ENCODE peak calls at places on chromosomes 5 and 9, in five cellular contexts. E is mucosa of descending colon, T is neural progenitor cell, K is right atrium auricular region, G is transverse colon. H is an unnamed sample.

GRCh38 chr9:14313951-14314423 is at the start of gene NFIB:
- DNase-seq in E (peak), T (peak), K (no peak), G (peak), H (peak)

GRCh38 chr5:136014976-136015375 is 13.8 kb upstream of the TGFBI start:
- DNase-seq in E (no peak), T (no peak), K (no peak), G (no peak), H (no peak)

GRCh38 chr9:562330-562729 is 279.2 kb upstream of the DMRT1 start:
- DNase-seq in E (no peak), T (no peak), K (no peak), G (no peak), H (no peak)

GRCh38 chr9:115350548-115350947 is 232.6 kb upstream of the TNC start:
- DNase-seq in E (no peak), T (no peak), K (no peak), G (no peak), H (no peak)

GRCh38 chr5:1008451-1009358 is at the start of gene NKD2:
- DNase-seq in E (no peak), T (peak), K (peak), G (peak), H (no peak)

GRCh38 chr5:149776376-149777305 is 46.5 kb downstream of the PPARGC1B start:
- DNase-seq in E (peak), T (no peak), K (no peak), G (peak), H (no peak)

GRCh38 chr9:61673247-61673646 is 483.4 kb downstream of the SPATA31A7 start:
- DNase-seq in E (no peak), T (no peak), K (no peak), G (no peak), H (no peak)

GRCh38 chr5:66527478-66527877 is 68.7 kb upstream of the MAST4 start:
- DNase-seq in E (no peak), T (no peak), K (no peak), G (no peak), H (no peak)

GRCh38 chr9:124450241-124450924 is at the start of gene ADGRD2:
- DNase-seq in E (no peak), T (peak), K (no peak), G (no peak), H (peak)

GRCh38 chr5:78648359-78649219 is at the start of gene LHFPL2:
- DNase-seq in E (peak), T (peak), K (peak), G (peak), H (peak)

GRCh38 chr9:14066032-14066431 is 247.9 kb downstream of the NFIB start:
- DNase-seq in E (no peak), T (no peak), K (no peak), G (no peak), H (no peak)

GRCh38 chr5:174723315-174723978 is 935 bp upstream of the MSX2 start:
- DNase-seq in E (no peak), T (peak), K (no peak), G (no peak), H (no peak)

GRCh38 chr5:98602534-98603112 is 170.8 kb upstream of the RGMB start:
- DNase-seq in E (no peak), T (no peak), K (no peak), G (no peak), H (no peak)

GRCh38 chr9:70080481-70081119 is 37.0 kb downstream of the MAMDC2 start:
- DNase-seq in E (peak), T (no peak), K (peak), G (no peak), H (peak)

GRCh38 chr5:67379761-67380160 is 183.2 kb upstream of the CD180 start:
- DNase-seq in E (no peak), T (no peak), K (no peak), G (no peak), H (no peak)

GRCh38 chr9:967436-967835 is 9.0 kb upstream of the DMRT3 start:
- DNase-seq in E (no peak), T (peak), K (no peak), G (no peak), H (no peak)

GRCh38 chr5:158175664-158176507 is 316.9 kb upstream of the CLINT1 start:
- DNase-seq in E (peak), T (peak), K (no peak), G (peak), H (no peak)

GRCh38 chr5:88145205-88145602 is 123.4 kb downstream of the TMEM161B start:
- DNase-seq in E (no peak), T (peak), K (no peak), G (no peak), H (no peak)

GRCh38 chr9:131693651-131694597 is 46.0 kb downstream of the RAPGEF1 start:
- DNase-seq in E (no peak), T (no peak), K (no peak), G (no peak), H (no peak)

GRCh38 chr9:131695366-131696162 is 44.3 kb downstream of the RAPGEF1 start:
- DNase-seq in E (no peak), T (no peak), K (no peak), G (no peak), H (no peak)

GRCh38 chr9:131697097-131697496 is 42.8 kb downstream of the RAPGEF1 start:
- DNase-seq in E (no peak), T (no peak), K (no peak), G (no peak), H (peak)

GRCh38 chr9:131697908-131698714 is 41.8 kb downstream of the RAPGEF1 start:
- DNase-seq in E (no peak), T (no peak), K (no peak), G (no peak), H (no peak)

DNA sequence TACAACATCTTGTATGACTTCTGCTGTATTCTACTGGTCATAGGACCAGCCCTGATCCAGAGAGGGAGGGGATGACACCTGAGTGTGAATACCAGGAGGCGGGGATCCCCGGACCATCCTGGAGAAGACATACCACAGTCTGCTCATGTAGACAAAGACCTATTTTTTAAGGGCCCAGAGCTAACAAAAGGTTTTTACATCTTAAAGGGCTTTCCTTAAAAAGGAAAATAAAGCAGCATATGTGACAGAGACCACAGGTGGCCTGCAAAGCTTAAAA is 43.8 kb downstream of the RAPGEF1 start:
- DNase-seq in E (no peak), T (no peak), K (no peak), G (no peak), H (no peak)
- TF ChIP-seq CTCF in E (no peak), T (no peak), K (no peak), G (no peak), H (no peak)

GRCh38 chr5:131256507-131256823 is 7.4 kb upstream of the CDC42SE2 start:
- DNase-seq in E (no peak), T (no peak), K (no peak), G (no peak), H (no peak)

GRCh38 chr5:131250749-131251148 is 13.1 kb upstream of the CDC42SE2 start:
- DNase-seq in E (no peak), T (no peak), K (no peak), G (no peak), H (no peak)

GRCh38 chr5:131254741-131255140 is 9.1 kb upstream of the CDC42SE2 start:
- DNase-seq in E (no peak), T (no peak), K (no peak), G (no peak), H (no peak)

GRCh38 chr5:131258733-131259132 is 5.1 kb upstream of the CDC42SE2 start:
- DNase-seq in E (no peak), T (no peak), K (no peak), G (no peak), H (no peak)

DNA sequence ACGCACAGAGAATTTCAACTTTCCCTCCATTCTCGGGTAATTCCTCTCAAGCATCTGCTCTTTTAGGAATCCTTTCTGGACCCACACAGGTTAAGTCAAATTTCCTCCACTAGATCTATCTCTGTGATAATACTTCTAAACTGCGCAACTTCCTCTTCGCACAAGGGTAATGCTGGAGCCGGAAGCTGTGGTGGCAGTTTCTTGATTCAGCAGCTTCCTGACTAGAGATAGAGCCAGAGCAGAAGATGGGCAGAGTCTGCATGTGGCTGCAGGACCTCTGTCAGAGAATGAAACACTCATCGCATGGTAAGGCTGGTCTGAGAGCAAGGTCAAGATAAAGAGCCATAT is 11.1 kb upstream of the CDC42SE2 start:
- DNase-seq in E (peak), T (no peak), K (no peak), G (peak), H (no peak)
- H3K4me3 ChIP-seq in E (no peak), T (no peak), K (no peak), G (peak), H (no peak)

DNA sequence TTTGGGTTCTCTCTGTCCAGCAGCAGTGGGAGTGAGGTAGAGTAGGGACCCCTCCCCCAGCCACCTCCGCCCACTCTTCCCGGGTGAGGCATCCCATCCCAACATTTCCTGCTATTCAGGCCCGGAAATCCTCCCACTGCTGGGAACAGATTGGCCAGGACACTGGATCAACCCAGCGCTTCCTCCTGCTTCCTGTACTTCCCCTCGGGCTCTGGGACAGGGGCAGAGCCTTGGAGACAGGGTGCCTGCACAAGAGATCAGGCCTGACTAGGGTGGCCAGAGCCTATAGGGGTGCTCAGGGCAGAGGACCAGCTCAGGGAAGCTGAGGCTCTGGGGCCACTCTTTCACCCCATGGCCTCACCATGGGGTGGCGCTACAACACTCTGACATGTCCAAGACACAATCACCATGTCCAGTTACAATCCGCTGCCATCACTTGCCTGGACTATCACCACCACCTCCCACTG is 14.5 kb downstream of the SH2D3C start:
- DNase-seq in E (peak), T (peak), K (no peak), G (peak), H (peak)
- TF ChIP-seq CTCF in E (no peak), T (peak), K (peak), G (peak), H (peak)

GRCh38 chr9:93958121-93958874 is 3.1 kb upstream of the BARX1 start:
- DNase-seq in E (no peak), T (peak), K (no peak), G (no peak), H (no peak)
- H3K4me3 ChIP-seq in E (no peak), T (peak), K (no peak), G (peak), H (no peak)

GRCh38 chr5:110333384-110333783 is 393.1 kb downstream of the TMEM232 start:
- DNase-seq in E (peak), T (peak), K (no peak), G (no peak), H (peak)
- TF ChIP-seq CTCF in E (no peak), T (peak), K (no peak), G (no peak), H (peak)

GRCh38 chr9:71755869-71756268 is 12.4 kb downstream of the CEMIP2 start:
- DNase-seq in E (no peak), T (no peak), K (no peak), G (no peak), H (no peak)

GRCh38 chr9:71760901-71761300 is 7.4 kb downstream of the CEMIP2 start:
- DNase-seq in E (peak), T (peak), K (no peak), G (no peak), H (no peak)

GRCh38 chr9:71756753-71757152 is 11.6 kb downstream of the CEMIP2 start:
- DNase-seq in E (no peak), T (peak), K (no peak), G (no peak), H (no peak)

GRCh38 chr9:71758277-71758676 is 10.0 kb downstream of the CEMIP2 start:
- DNase-seq in E (no peak), T (no peak), K (no peak), G (no peak), H (no peak)

DNA sequence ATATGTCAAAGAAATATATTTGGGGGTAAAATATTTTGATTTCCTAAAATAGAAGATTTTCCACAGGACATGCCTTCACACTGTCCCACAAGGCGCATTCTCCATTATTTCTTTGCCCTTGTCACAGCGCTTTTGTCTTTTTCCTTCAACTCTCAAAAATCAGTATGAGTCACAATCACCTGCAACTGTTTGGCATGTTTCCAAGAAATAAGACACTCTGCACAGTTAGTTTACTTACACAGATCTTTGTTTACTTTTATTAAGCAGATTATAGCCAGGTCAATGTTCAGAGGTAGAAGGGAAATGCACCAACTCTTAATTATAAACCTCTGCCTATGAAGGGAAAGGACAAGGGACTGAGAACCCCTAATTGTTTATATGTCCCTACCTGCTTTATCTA is 9.5 kb downstream of the CEMIP2 start:
- DNase-seq in E (peak), T (no peak), K (no peak), G (no peak), H (peak)
- H3K4me3 ChIP-seq in E (no peak), T (peak), K (no peak), G (peak), H (no peak)

GRCh38 chr9:35910613-35911488 is 1.6 kb downstream of the SPAAR start:
- DNase-seq in E (peak), T (peak), K (no peak), G (peak), H (peak)
- TF ChIP-seq CTCF in E (peak), T (peak), K (no peak), G (peak), H (peak)

DNA sequence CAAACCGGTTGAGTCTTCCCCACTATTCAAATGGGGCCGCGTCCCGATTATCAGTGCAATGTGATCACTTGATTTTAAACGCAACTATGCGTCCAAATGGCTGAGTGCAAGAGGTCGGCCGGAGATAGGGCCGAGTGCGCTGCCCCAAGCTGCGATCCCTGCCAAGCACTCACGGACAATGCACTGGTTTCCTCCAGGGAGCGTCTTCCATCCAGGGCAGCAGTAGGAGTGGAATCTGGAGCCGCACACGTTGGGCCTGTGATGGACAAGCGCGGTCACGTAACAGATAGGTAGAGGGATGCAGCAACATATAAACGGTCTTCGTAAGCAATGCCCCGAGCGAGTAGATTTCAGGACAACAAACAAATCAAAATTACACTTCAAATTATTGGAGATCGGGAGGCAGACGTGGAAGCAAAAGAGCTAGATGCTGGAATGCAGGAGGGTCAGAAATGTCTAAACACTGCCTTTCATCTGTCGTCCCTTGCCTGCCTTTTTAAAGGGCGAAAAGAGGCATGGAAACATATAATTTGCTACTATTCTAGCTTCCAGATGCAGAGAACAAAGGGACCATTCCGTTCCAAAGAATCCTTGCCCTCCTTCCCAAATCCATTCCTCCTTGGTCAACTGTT is 1.7 kb downstream of the FBN2 start:
- DNase-seq in E (no peak), T (peak), K (no peak), G (no peak), H (peak)
- H3K4me3 ChIP-seq in E (no peak), T (peak), K (peak), G (peak), H (peak)

GRCh38 chr5:42949348-42950090 is 90.6 kb downstream of the ANXA2R start:
- DNase-seq in E (peak), T (no peak), K (peak), G (peak), H (peak)
- TF ChIP-seq CTCF in E (peak), T (no peak), K (no peak), G (peak), H (peak)